ENCODE peak calls at places on chromosomes 7 and 10, in four cellular contexts. One of them, this sample, is unnamed.
A peak's percentile ranks its signal among the peaks of the same experiment; 100 is the strongest.

GRCh38 chr7:131554880-131555516 is 1.4 kb downstream of the PODXL start:
- DNase-seq in K562: no peak
- DNase-seq in IMR-90: no peak
- DNase-seq in GM12878: no peak
- DNase-seq in this sample: no peak

GRCh38 chr7:139995034-139995915 is 67.5 kb downstream of the PARP12 start:
- DNase-seq in K562: no peak
- DNase-seq in IMR-90: peak; percentile 87
- DNase-seq in GM12878: no peak
- DNase-seq in this sample: no peak

GRCh38 chr10:96188911-96189310 is 58.8 kb downstream of the ZNF518A start:
- DNase-seq in K562: no peak
- DNase-seq in IMR-90: peak; percentile 36
- DNase-seq in GM12878: no peak
- DNase-seq in this sample: no peak

GRCh38 chr10:16819026-16819425 is 1.8 kb upstream of the RSU1 start:
- DNase-seq in K562: no peak
- DNase-seq in IMR-90: no peak
- DNase-seq in GM12878: no peak
- DNase-seq in this sample: no peak

GRCh38 chr10:15106352-15107013 is 9.3 kb downstream of the RPP38 start:
- DNase-seq in K562: peak; percentile 66
- DNase-seq in IMR-90: peak; percentile 67
- DNase-seq in GM12878: peak; percentile 26
- DNase-seq in this sample: peak; percentile 81

GRCh38 chr7:100576384-100576993 is 2.8 kb upstream of the SAP25 start:
- DNase-seq in K562: no peak
- DNase-seq in IMR-90: no peak
- DNase-seq in GM12878: no peak
- DNase-seq in this sample: no peak

GRCh38 chr7:121385056-121385799 is 10.9 kb downstream of the FAM3C start:
- DNase-seq in K562: no peak
- DNase-seq in IMR-90: no peak
- DNase-seq in GM12878: no peak
- DNase-seq in this sample: no peak

GRCh38 chr10:67612156-67612555 is 83.8 kb downstream of the CTNNA3 start:
- DNase-seq in K562: no peak
- DNase-seq in IMR-90: no peak
- DNase-seq in GM12878: no peak
- DNase-seq in this sample: no peak

GRCh38 chr7:92051655-92052054 is 82.6 kb downstream of the CYP51A1 start:
- DNase-seq in K562: no peak
- DNase-seq in IMR-90: no peak
- DNase-seq in GM12878: no peak
- DNase-seq in this sample: no peak

GRCh38 chr7:67422601-67423000 is 426.0 kb downstream of the TYW1 start:
- DNase-seq in K562: no peak
- DNase-seq in IMR-90: no peak
- DNase-seq in GM12878: no peak
- DNase-seq in this sample: no peak

GRCh38 chr10:79104264-79104954 is 35.6 kb downstream of the ZMIZ1 start:
- DNase-seq in K562: no peak
- DNase-seq in IMR-90: peak; percentile 51
- DNase-seq in GM12878: no peak
- DNase-seq in this sample: peak; percentile 21

GRCh38 chr7:13988011-13988410 is 1.5 kb downstream of the ETV1 start:
- DNase-seq in K562: no peak
- DNase-seq in IMR-90: peak; percentile 77
- DNase-seq in GM12878: no peak
- DNase-seq in this sample: peak; percentile 45

GRCh38 chr10:93438796-93439253 is 43.3 kb downstream of the MYOF start:
- DNase-seq in K562: peak; percentile 11
- DNase-seq in IMR-90: no peak
- DNase-seq in GM12878: no peak
- DNase-seq in this sample: no peak

GRCh38 chr7:69597278-69598076 is 798 bp upstream of the AUTS2 start:
- DNase-seq in K562: no peak
- DNase-seq in IMR-90: no peak
- DNase-seq in GM12878: no peak
- DNase-seq in this sample: peak; percentile 10
- H3K27ac ChIP-seq in K562: no peak overlapping the region
- H3K27ac ChIP-seq in IMR-90: no peak overlapping the region
- H3K27ac ChIP-seq in GM12878: no peak overlapping the region
- H3K27ac ChIP-seq in this sample: no peak overlapping the region

GRCh38 chr10:50527438-50528043 is 96.2 kb downstream of the SGMS1 start:
- DNase-seq in K562: no peak
- DNase-seq in IMR-90: no peak
- DNase-seq in GM12878: no peak
- DNase-seq in this sample: no peak

GRCh38 chr10:50529660-50530059 is 94.1 kb downstream of the SGMS1 start:
- DNase-seq in K562: no peak
- DNase-seq in IMR-90: no peak
- DNase-seq in GM12878: no peak
- DNase-seq in this sample: no peak

GRCh38 chr10:50526185-50526584 is 97.6 kb downstream of the SGMS1 start:
- DNase-seq in K562: no peak
- DNase-seq in IMR-90: no peak
- DNase-seq in GM12878: no peak
- DNase-seq in this sample: no peak

GRCh38 chr10:50531388-50532077 is 92.2 kb downstream of the SGMS1 start:
- DNase-seq in K562: no peak
- DNase-seq in IMR-90: no peak
- DNase-seq in GM12878: no peak
- DNase-seq in this sample: no peak

DNA sequence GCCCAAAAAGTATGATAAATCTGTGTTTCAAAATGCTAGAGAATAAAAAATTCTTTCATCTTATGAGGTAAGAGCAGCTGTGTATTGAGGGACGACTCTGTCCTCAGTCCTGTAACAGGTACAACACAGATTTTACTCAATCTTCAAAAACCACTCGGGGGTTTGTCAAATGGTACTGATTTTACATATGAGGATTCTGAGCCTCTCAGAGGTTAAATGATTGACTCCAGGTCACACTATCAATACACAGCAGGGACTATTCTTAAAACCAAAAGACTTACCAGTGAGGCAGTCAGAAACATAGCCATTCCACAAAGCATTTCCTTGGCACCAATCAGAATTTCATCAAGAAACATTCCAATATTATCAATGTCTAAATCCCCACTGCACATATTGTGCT is 95.5 kb downstream of the SGMS1 start:
- DNase-seq in K562: no peak
- DNase-seq in IMR-90: no peak
- DNase-seq in GM12878: no peak
- DNase-seq in this sample: no peak
- TF ChIP-seq FOS in K562: no peak
- TF ChIP-seq FOS in IMR-90: no peak
- TF ChIP-seq FOS in GM12878: no peak
- TF ChIP-seq FOS in this sample: no peak

DNA sequence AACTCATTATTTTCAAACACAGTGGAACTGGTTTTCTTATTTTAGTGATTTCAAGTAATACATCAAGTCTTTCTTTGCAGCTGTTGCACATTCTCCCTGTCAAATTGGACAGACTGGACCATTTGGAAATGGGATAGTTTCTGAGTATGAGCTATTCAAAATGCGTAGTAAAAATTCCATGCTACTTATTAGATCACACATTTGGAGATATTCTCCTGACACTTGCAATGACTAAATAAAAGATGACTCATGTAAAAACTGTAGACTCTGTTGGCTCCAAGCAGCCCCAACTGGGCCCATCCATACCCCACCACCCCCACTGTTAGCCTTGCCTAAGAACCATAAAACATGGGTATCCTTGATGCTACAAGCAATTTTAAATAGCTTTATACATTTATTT is 25.9 kb upstream of the BICC1 start:
- DNase-seq in K562: no peak
- DNase-seq in IMR-90: peak; percentile 29
- DNase-seq in GM12878: no peak
- DNase-seq in this sample: no peak
- H3K27ac ChIP-seq in K562: no peak overlapping the region
- H3K27ac ChIP-seq in IMR-90: no peak overlapping the region
- H3K27ac ChIP-seq in GM12878: no peak overlapping the region
- H3K27ac ChIP-seq in this sample: no peak overlapping the region

DNA sequence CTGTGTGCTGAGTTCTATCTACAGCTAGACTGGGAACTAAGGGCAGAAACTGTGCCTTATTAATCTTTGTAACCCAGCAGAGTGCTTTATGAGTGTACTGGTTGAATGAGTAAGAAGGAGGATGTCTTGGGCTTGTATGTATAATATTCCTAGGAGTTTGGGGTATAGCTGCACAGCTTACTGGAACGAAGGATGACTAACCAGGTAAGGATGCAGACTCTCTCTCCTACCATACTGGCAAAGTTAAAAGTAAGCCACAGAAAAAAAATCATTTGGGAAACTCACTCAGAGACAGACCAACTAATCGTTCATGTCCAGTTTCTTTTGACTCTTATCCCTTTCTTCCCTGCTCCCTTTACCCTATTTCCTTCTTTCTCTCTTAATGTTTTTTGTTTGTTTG is 1.4 kb upstream of the DHTKD1 start:
- DNase-seq in K562: no peak
- DNase-seq in IMR-90: peak; percentile 93
- DNase-seq in GM12878: no peak
- DNase-seq in this sample: no peak
- TF ChIP-seq FOS in K562: no peak
- TF ChIP-seq FOS in IMR-90: peak; percentile 62
- TF ChIP-seq FOS in GM12878: no peak
- TF ChIP-seq FOS in this sample: no peak

GRCh38 chr10:133359554-133359971 is 1.7 kb upstream of the FUOM start:
- DNase-seq in K562: peak; percentile 35
- DNase-seq in IMR-90: no peak
- DNase-seq in GM12878: no peak
- DNase-seq in this sample: no peak

GRCh38 chr10:133361773-133362441 is 4.1 kb upstream of the FUOM start:
- DNase-seq in K562: no peak
- DNase-seq in IMR-90: no peak
- DNase-seq in GM12878: no peak
- DNase-seq in this sample: no peak

GRCh38 chr10:133362846-133363245 is 5.0 kb upstream of the FUOM start:
- DNase-seq in K562: no peak
- DNase-seq in IMR-90: no peak
- DNase-seq in GM12878: no peak
- DNase-seq in this sample: no peak

GRCh38 chr10:133359972-133360610 is 2.3 kb upstream of the FUOM start:
- DNase-seq in K562: peak; percentile 34
- DNase-seq in IMR-90: no peak
- DNase-seq in GM12878: no peak
- DNase-seq in this sample: no peak

GRCh38 chr10:133361227-133361626 is 3.4 kb upstream of the FUOM start:
- DNase-seq in K562: no peak
- DNase-seq in IMR-90: no peak
- DNase-seq in GM12878: no peak
- DNase-seq in this sample: no peak
- H3K27ac ChIP-seq in K562: no peak overlapping the region
- H3K27ac ChIP-seq in IMR-90: no peak overlapping the region
- H3K27ac ChIP-seq in GM12878: peak overlapping the region; percentile 57
- H3K27ac ChIP-seq in this sample: no peak overlapping the region

GRCh38 chr7:1403844-1404404 is 55.3 kb downstream of the MICALL2 start:
- DNase-seq in K562: no peak
- DNase-seq in IMR-90: peak; percentile 43
- DNase-seq in GM12878: no peak
- DNase-seq in this sample: peak; percentile 63
- TF ChIP-seq FOS in K562: no peak
- TF ChIP-seq FOS in IMR-90: no peak
- TF ChIP-seq FOS in GM12878: no peak
- TF ChIP-seq FOS in this sample: no peak

GRCh38 chr7:116592445-116592844 is 67.6 kb downstream of the CAV1 start:
- DNase-seq in K562: no peak
- DNase-seq in IMR-90: no peak
- DNase-seq in GM12878: no peak
- DNase-seq in this sample: peak; percentile 96

GRCh38 chr7:116591202-116592040 is 66.6 kb downstream of the CAV1 start:
- DNase-seq in K562: peak; percentile 37
- DNase-seq in IMR-90: peak; percentile 52
- DNase-seq in GM12878: no peak
- DNase-seq in this sample: peak; percentile 76

GRCh38 chr7:116592041-116592355 is 67.2 kb downstream of the CAV1 start:
- DNase-seq in K562: no peak
- DNase-seq in IMR-90: no peak
- DNase-seq in GM12878: no peak
- DNase-seq in this sample: no peak

GRCh38 chr7:116595063-116595462 is 70.2 kb downstream of the CAV1 start:
- DNase-seq in K562: no peak
- DNase-seq in IMR-90: no peak
- DNase-seq in GM12878: no peak
- DNase-seq in this sample: no peak

DNA sequence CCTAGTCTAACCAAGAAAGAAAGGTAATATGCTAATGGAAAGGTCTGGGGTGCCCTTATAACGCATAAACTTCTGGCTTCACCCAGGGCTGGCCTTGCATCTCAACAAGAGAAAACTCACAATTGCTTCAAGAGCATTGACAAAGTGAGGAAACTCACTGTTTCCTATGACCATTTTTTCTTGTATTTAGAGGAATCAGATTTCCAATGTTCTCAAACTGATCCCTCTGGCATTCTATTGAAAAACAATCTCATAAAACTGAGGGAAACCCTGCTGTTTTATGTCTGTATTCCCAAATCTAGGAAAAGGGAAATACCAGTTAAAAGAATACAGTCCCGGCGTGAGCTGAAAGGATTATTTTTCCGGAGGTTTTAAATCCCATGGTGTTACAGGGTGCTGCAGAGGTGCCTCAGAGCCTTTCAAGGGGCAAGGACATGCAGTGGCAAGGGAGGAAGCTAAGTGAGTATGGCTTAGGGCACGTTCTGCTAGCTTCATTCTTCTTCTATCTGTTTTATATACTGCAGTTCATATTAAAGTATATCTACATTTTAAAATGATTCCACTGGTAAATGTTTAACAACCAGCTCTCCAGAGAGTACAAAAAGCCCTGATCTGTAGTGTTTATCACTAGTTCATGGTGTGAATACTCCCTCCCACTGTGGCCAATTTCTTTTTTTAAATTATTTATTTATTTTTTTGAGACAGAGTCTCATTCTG is 68.7 kb downstream of the CAV1 start:
- DNase-seq in K562: no peak
- DNase-seq in IMR-90: no peak
- DNase-seq in GM12878: no peak
- DNase-seq in this sample: peak; percentile 87
- H3K27ac ChIP-seq in K562: no peak overlapping the region
- H3K27ac ChIP-seq in IMR-90: no peak overlapping the region
- H3K27ac ChIP-seq in GM12878: no peak overlapping the region
- H3K27ac ChIP-seq in this sample: peak overlapping the region; percentile 57

GRCh38 chr7:5767066-5767465 is 14.4 kb downstream of the RNF216 start:
- DNase-seq in K562: no peak
- DNase-seq in IMR-90: no peak
- DNase-seq in GM12878: no peak
- DNase-seq in this sample: no peak
- TF ChIP-seq FOS in K562: no peak
- TF ChIP-seq FOS in IMR-90: no peak
- TF ChIP-seq FOS in GM12878: no peak
- TF ChIP-seq FOS in this sample: no peak

This sample was measured in endothelial cell of umbilical vein.